ENCODE peak calls at places on chromosomes 1 and 21, in six cellular contexts. One of them, this sample, is unnamed.

GRCh38 chr1:246959944-246960693 is 28.4 kb upstream of the AHCTF1 start:
- DNase-seq in A549: no peak
- DNase-seq in GM12878: peak
- DNase-seq in HepG2: no peak
- DNase-seq in K562: peak
- DNase-seq in endothelial cell of umbilical vein: peak
- DNase-seq in this sample: peak

GRCh38 chr1:40711465-40712404 is 20.2 kb downstream of the NFYC start:
- DNase-seq in K562: peak
- DNase-seq in HepG2: peak
- DNase-seq in GM12878: no peak
- DNase-seq in A549: no peak
- DNase-seq in endothelial cell of umbilical vein: peak
- DNase-seq in this sample: no peak

GRCh38 chr1:51567653-51568052 is 48.6 kb upstream of the EPS15 start:
- DNase-seq in A549: no peak
- DNase-seq in K562: no peak
- DNase-seq in HepG2: no peak
- DNase-seq in endothelial cell of umbilical vein: peak
- DNase-seq in GM12878: no peak
- DNase-seq in this sample: no peak

GRCh38 chr1:153534933-153535663 is 693 bp downstream of the S100A6 start:
- DNase-seq in endothelial cell of umbilical vein: peak
- DNase-seq in GM12878: no peak
- DNase-seq in HepG2: no peak
- DNase-seq in A549: peak
- DNase-seq in K562: no peak
- DNase-seq in this sample: peak

GRCh38 chr1:220789532-220790147 is 2.9 kb downstream of the MTARC1 start:
- DNase-seq in GM12878: no peak
- DNase-seq in endothelial cell of umbilical vein: no peak
- DNase-seq in A549: no peak
- DNase-seq in HepG2: peak
- DNase-seq in K562: no peak
- DNase-seq in this sample: peak

GRCh38 chr1:186307445-186307844 is 67.6 kb downstream of the TPR start:
- DNase-seq in A549: no peak
- DNase-seq in HepG2: no peak
- DNase-seq in GM12878: no peak
- DNase-seq in K562: no peak
- DNase-seq in endothelial cell of umbilical vein: no peak
- DNase-seq in this sample: no peak

GRCh38 chr1:96256391-96256790 is 465.2 kb upstream of the PTBP2 start:
- DNase-seq in HepG2: no peak
- DNase-seq in A549: no peak
- DNase-seq in GM12878: no peak
- DNase-seq in K562: no peak
- DNase-seq in endothelial cell of umbilical vein: no peak
- DNase-seq in this sample: no peak

GRCh38 chr1:117564227-117565082 is 41.4 kb upstream of the TENT5C start:
- DNase-seq in HepG2: no peak
- DNase-seq in A549: no peak
- DNase-seq in GM12878: no peak
- DNase-seq in endothelial cell of umbilical vein: no peak
- DNase-seq in K562: peak
- DNase-seq in this sample: peak

GRCh38 chr1:29972664-29973063 is 736.3 kb downstream of the PTPRU start:
- DNase-seq in HepG2: no peak
- DNase-seq in endothelial cell of umbilical vein: no peak
- DNase-seq in K562: no peak
- DNase-seq in GM12878: no peak
- DNase-seq in A549: no peak
- DNase-seq in this sample: no peak

GRCh38 chr1:16155537-16156410 is at the start of gene EPHA2:
- DNase-seq in K562: no peak
- DNase-seq in endothelial cell of umbilical vein: peak
- DNase-seq in GM12878: no peak
- DNase-seq in A549: peak
- DNase-seq in HepG2: peak
- DNase-seq in this sample: no peak

GRCh38 chr1:41411229-41411628 is 50.0 kb downstream of the FOXO6 start:
- DNase-seq in GM12878: no peak
- DNase-seq in endothelial cell of umbilical vein: no peak
- DNase-seq in HepG2: no peak
- DNase-seq in A549: no peak
- DNase-seq in K562: no peak
- DNase-seq in this sample: no peak

GRCh38 chr1:223135176-223135575 is 7.9 kb downstream of the TLR5 start:
- DNase-seq in HepG2: no peak
- DNase-seq in A549: no peak
- DNase-seq in GM12878: no peak
- DNase-seq in endothelial cell of umbilical vein: no peak
- DNase-seq in K562: no peak
- DNase-seq in this sample: no peak

GRCh38 chr21:46347791-46348381 is 23.9 kb downstream of the PCNT start:
- DNase-seq in GM12878: no peak
- DNase-seq in HepG2: no peak
- DNase-seq in endothelial cell of umbilical vein: no peak
- DNase-seq in K562: no peak
- DNase-seq in A549: no peak
- DNase-seq in this sample: no peak

GRCh38 chr1:228867093-228867950 is 132.0 kb downstream of the RHOU start:
- DNase-seq in A549: no peak
- DNase-seq in K562: peak
- DNase-seq in HepG2: no peak
- DNase-seq in GM12878: no peak
- DNase-seq in endothelial cell of umbilical vein: no peak
- DNase-seq in this sample: peak

GRCh38 chr1:41883507-41883906 is 35.2 kb downstream of the HIVEP3 start:
- DNase-seq in HepG2: no peak
- DNase-seq in endothelial cell of umbilical vein: no peak
- DNase-seq in A549: no peak
- DNase-seq in GM12878: no peak
- DNase-seq in K562: no peak
- DNase-seq in this sample: no peak

GRCh38 chr1:186421446-186421845 is 39.5 kb downstream of the PDC start:
- DNase-seq in endothelial cell of umbilical vein: no peak
- DNase-seq in GM12878: no peak
- DNase-seq in A549: no peak
- DNase-seq in K562: no peak
- DNase-seq in HepG2: no peak
- DNase-seq in this sample: no peak

GRCh38 chr1:17434016-17434415 is 5.5 kb downstream of the RCC2 start:
- DNase-seq in endothelial cell of umbilical vein: no peak
- DNase-seq in HepG2: no peak
- DNase-seq in A549: no peak
- DNase-seq in GM12878: no peak
- DNase-seq in K562: no peak
- DNase-seq in this sample: no peak

GRCh38 chr1:158020877-158021630 is 27.6 kb downstream of the KIRREL1 start:
- DNase-seq in A549: no peak
- DNase-seq in endothelial cell of umbilical vein: no peak
- DNase-seq in K562: no peak
- DNase-seq in HepG2: no peak
- DNase-seq in GM12878: no peak
- DNase-seq in this sample: no peak

GRCh38 chr1:234911787-234912186 is 216.8 kb downstream of the TOMM20 start:
- DNase-seq in HepG2: no peak
- DNase-seq in endothelial cell of umbilical vein: peak
- DNase-seq in A549: no peak
- DNase-seq in GM12878: no peak
- DNase-seq in K562: no peak
- DNase-seq in this sample: no peak

GRCh38 chr1:41874903-41875411 is 43.8 kb downstream of the HIVEP3 start:
- DNase-seq in A549: no peak
- DNase-seq in HepG2: no peak
- DNase-seq in GM12878: no peak
- DNase-seq in endothelial cell of umbilical vein: no peak
- DNase-seq in K562: no peak
- DNase-seq in this sample: no peak

GRCh38 chr1:54224233-54224632 is 24.3 kb downstream of the MRPL37 start:
- DNase-seq in endothelial cell of umbilical vein: no peak
- DNase-seq in K562: no peak
- DNase-seq in A549: no peak
- DNase-seq in GM12878: no peak
- DNase-seq in HepG2: no peak
- DNase-seq in this sample: no peak

GRCh38 chr1:16168622-16169021 is 12.8 kb upstream of the EPHA2 start:
- DNase-seq in GM12878: no peak
- DNase-seq in K562: no peak
- DNase-seq in A549: no peak
- DNase-seq in endothelial cell of umbilical vein: no peak
- DNase-seq in HepG2: no peak
- DNase-seq in this sample: no peak

GRCh38 chr21:26849428-26850115 is 4.4 kb upstream of the ADAMTS1 start:
- DNase-seq in A549: no peak
- DNase-seq in HepG2: peak
- DNase-seq in GM12878: no peak
- DNase-seq in endothelial cell of umbilical vein: peak
- DNase-seq in K562: peak
- DNase-seq in this sample: peak

GRCh38 chr1:113389356-113389952 is 861 bp upstream of the MAGI3 start:
- DNase-seq in A549: no peak
- DNase-seq in K562: no peak
- DNase-seq in GM12878: no peak
- DNase-seq in HepG2: no peak
- DNase-seq in endothelial cell of umbilical vein: no peak
- DNase-seq in this sample: no peak

GRCh38 chr1:78250201-78250600 is 204.4 kb downstream of the GIPC2 start:
- DNase-seq in K562: no peak
- DNase-seq in endothelial cell of umbilical vein: no peak
- DNase-seq in GM12878: no peak
- DNase-seq in HepG2: no peak
- DNase-seq in A549: no peak
- DNase-seq in this sample: no peak

GRCh38 chr21:43315244-43316137 is 111.4 kb downstream of the SIK1 start:
- DNase-seq in HepG2: no peak
- DNase-seq in K562: no peak
- DNase-seq in endothelial cell of umbilical vein: no peak
- DNase-seq in GM12878: no peak
- DNase-seq in A549: no peak
- DNase-seq in this sample: no peak

GRCh38 chr1:44970317-44970716 is 16.1 kb downstream of the EIF2B3 start:
- DNase-seq in GM12878: no peak
- DNase-seq in A549: no peak
- DNase-seq in HepG2: no peak
- DNase-seq in K562: no peak
- DNase-seq in endothelial cell of umbilical vein: peak
- DNase-seq in this sample: no peak

GRCh38 chr1:230127105-230128054 is 60.3 kb downstream of the GALNT2 start:
- DNase-seq in HepG2: no peak
- DNase-seq in endothelial cell of umbilical vein: no peak
- DNase-seq in GM12878: no peak
- DNase-seq in A549: no peak
- DNase-seq in K562: peak
- DNase-seq in this sample: no peak

GRCh38 chr1:29779146-29779545 is 542.8 kb downstream of the PTPRU start:
- DNase-seq in HepG2: no peak
- DNase-seq in A549: no peak
- DNase-seq in GM12878: no peak
- DNase-seq in endothelial cell of umbilical vein: no peak
- DNase-seq in K562: no peak
- DNase-seq in this sample: no peak

GRCh38 chr1:197140123-197140522 is 6.3 kb downstream of the ASPM start:
- DNase-seq in HepG2: no peak
- DNase-seq in endothelial cell of umbilical vein: peak
- DNase-seq in K562: no peak
- DNase-seq in A549: no peak
- DNase-seq in GM12878: no peak
- DNase-seq in this sample: no peak

GRCh38 chr1:234558186-234558836 is 51.7 kb downstream of the IRF2BP2 start:
- DNase-seq in endothelial cell of umbilical vein: no peak
- DNase-seq in GM12878: no peak
- DNase-seq in A549: no peak
- DNase-seq in HepG2: no peak
- DNase-seq in K562: peak
- DNase-seq in this sample: peak

GRCh38 chr1:153805042-153805745 is 30.0 kb downstream of the SLC27A3 start:
- DNase-seq in K562: peak
- DNase-seq in endothelial cell of umbilical vein: peak
- DNase-seq in HepG2: no peak
- DNase-seq in GM12878: peak
- DNase-seq in A549: peak
- DNase-seq in this sample: peak

GRCh38 chr1:184387871-184388670 is 1.2 kb downstream of the C1orf21 start:
- DNase-seq in HepG2: no peak
- DNase-seq in K562: no peak
- DNase-seq in A549: no peak
- DNase-seq in GM12878: no peak
- DNase-seq in endothelial cell of umbilical vein: peak
- DNase-seq in this sample: peak
- TF ChIP-seq MYC in HepG2: no peak
- TF ChIP-seq MYC in K562: no peak
- TF ChIP-seq MYC in A549: no peak
- TF ChIP-seq MYC in GM12878: no peak
- TF ChIP-seq MYC in endothelial cell of umbilical vein: no peak
- TF ChIP-seq MYC in this sample: no peak

GRCh38 chr1:50328552-50328951 is 94.7 kb downstream of the DMRTA2 start:
- DNase-seq in GM12878: no peak
- DNase-seq in HepG2: no peak
- DNase-seq in K562: no peak
- DNase-seq in endothelial cell of umbilical vein: no peak
- DNase-seq in A549: no peak
- DNase-seq in this sample: no peak
- TF ChIP-seq CTCF in GM12878: no peak
- TF ChIP-seq CTCF in HepG2: no peak
- TF ChIP-seq CTCF in K562: no peak
- TF ChIP-seq CTCF in endothelial cell of umbilical vein: no peak
- TF ChIP-seq CTCF in A549: no peak
- TF ChIP-seq CTCF in this sample: no peak

GRCh38 chr1:37931148-37931492 is 15.7 kb downstream of the INPP5B start:
- DNase-seq in GM12878: no peak
- DNase-seq in endothelial cell of umbilical vein: no peak
- DNase-seq in HepG2: no peak
- DNase-seq in A549: no peak
- DNase-seq in K562: peak
- DNase-seq in this sample: no peak

GRCh38 chr1:37931493-37932158 is 15.2 kb downstream of the INPP5B start:
- DNase-seq in GM12878: peak
- DNase-seq in A549: peak
- DNase-seq in HepG2: peak
- DNase-seq in K562: peak
- DNase-seq in endothelial cell of umbilical vein: peak
- DNase-seq in this sample: peak

GRCh38 chr1:37930246-37931142 is 16.4 kb downstream of the INPP5B start:
- DNase-seq in K562: peak
- DNase-seq in endothelial cell of umbilical vein: no peak
- DNase-seq in A549: no peak
- DNase-seq in GM12878: no peak
- DNase-seq in HepG2: peak
- DNase-seq in this sample: peak

GRCh38 chr1:37932759-37933158 is 14.1 kb downstream of the INPP5B start:
- DNase-seq in HepG2: no peak
- DNase-seq in GM12878: no peak
- DNase-seq in endothelial cell of umbilical vein: no peak
- DNase-seq in K562: peak
- DNase-seq in A549: peak
- DNase-seq in this sample: peak
- TF ChIP-seq MAX in HepG2: no peak
- TF ChIP-seq MAX in GM12878: no peak
- TF ChIP-seq MAX in endothelial cell of umbilical vein: no peak
- TF ChIP-seq MAX in K562: no peak
- TF ChIP-seq MAX in A549: no peak
- TF ChIP-seq MAX in this sample: no peak

GRCh38 chr21:33936221-33937038 is 20.8 kb upstream of the ATP5PO start:
- DNase-seq in HepG2: no peak
- DNase-seq in endothelial cell of umbilical vein: no peak
- DNase-seq in GM12878: no peak
- DNase-seq in A549: no peak
- DNase-seq in K562: no peak
- DNase-seq in this sample: no peak
- TF ChIP-seq MYC in HepG2: no peak
- TF ChIP-seq MYC in endothelial cell of umbilical vein: no peak
- TF ChIP-seq MYC in GM12878: no peak
- TF ChIP-seq MYC in A549: no peak
- TF ChIP-seq MYC in K562: no peak
- TF ChIP-seq MYC in this sample: no peak

This sample was measured in NB4.